ENCODE peak calls at places on chromosome 22, in five cellular contexts. U, Q, L, J and Z are unnamed samples. For H3K9me3, the result is how much of the 10 kb centered on the place peaks cover.

GRCh38 chr22:43293661-43294392 is 49.3 kb downstream of the SCUBE1 start:
- DNase-seq in U (peak), Q (no peak), L (no peak), J (no peak), Z (peak)

GRCh38 chr22:45585437-45585755 is 82.7 kb downstream of the FBLN1 start:
- DNase-seq in U (peak), Q (peak), L (no peak), J (no peak), Z (no peak)

GRCh38 chr22:32354360-32355351 is 3.0 kb upstream of the RFPL3 start:
- DNase-seq in U (peak), Q (no peak), L (no peak), J (no peak), Z (no peak)

GRCh38 chr22:30301995-30302809 is 12.9 kb upstream of the CASTOR1 start:
- DNase-seq in U (peak), Q (peak), L (peak), J (peak), Z (no peak)

GRCh38 chr22:33851985-33852384 is 68.3 kb downstream of the LARGE1 start:
- DNase-seq in U (no peak), Q (no peak), L (no peak), J (no peak), Z (no peak)

GRCh38 chr22:34281738-34282137 is 361.5 kb upstream of the LARGE1 start:
- DNase-seq in U (no peak), Q (no peak), L (no peak), J (no peak), Z (no peak)

GRCh38 chr22:17369553-17370035 is 334 bp downstream of the CECR2 start:
- DNase-seq in U (no peak), Q (peak), L (peak), J (peak), Z (peak)

GRCh38 chr22:30335236-30335635 is 8.5 kb upstream of the TBC1D10A start:
- DNase-seq in U (no peak), Q (no peak), L (no peak), J (no peak), Z (no peak)

GRCh38 chr22:47408409-47408808 is 646.0 kb downstream of the TBC1D22A start:
- DNase-seq in U (no peak), Q (no peak), L (no peak), J (no peak), Z (no peak)

GRCh38 chr22:47407626-47408025 is 645.2 kb downstream of the TBC1D22A start:
- DNase-seq in U (no peak), Q (no peak), L (no peak), J (no peak), Z (no peak)

GRCh38 chr22:47406896-47407295 is 644.4 kb downstream of the TBC1D22A start:
- DNase-seq in U (no peak), Q (no peak), L (no peak), J (no peak), Z (no peak)

GRCh38 chr22:47411006-47411405 is 648.6 kb downstream of the TBC1D22A start:
- DNase-seq in U (no peak), Q (no peak), L (no peak), J (no peak), Z (no peak)

DNA sequence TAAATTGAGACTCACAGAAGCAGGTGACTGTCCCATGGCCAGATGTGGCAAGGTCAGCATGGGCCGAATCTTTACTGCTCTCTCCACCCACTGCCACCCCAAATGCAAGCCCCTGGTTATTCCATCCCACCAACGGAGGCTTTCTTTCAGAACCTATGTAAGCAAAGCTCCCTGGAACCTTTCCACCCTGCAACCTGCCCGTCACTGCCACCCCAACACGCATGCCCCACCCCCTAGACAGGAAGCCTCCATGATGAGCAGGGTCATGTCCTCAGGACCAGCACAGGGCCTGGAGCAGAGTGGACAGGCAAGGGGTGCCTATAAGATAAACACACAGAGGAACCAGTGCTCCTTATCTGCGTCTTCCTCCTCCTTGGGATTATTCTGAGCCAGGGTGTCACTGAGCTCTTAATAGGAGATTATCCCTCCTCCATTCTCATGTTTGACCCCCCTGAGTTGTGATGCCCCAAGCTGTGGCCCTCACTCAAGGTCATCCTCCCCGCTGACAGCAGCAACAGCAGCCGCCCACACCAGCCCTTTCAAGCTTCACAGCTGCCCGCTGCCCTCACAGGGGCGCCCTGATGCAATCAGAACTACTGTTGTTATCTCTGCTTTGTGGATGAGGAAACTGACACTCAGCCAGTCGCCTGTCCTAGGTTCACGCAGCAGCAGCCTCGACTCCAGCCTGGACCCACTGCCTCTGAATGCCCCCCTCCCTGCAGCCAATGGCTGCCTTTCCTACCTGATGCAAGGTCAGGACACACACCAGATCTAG is 647.2 kb downstream of the TBC1D22A start:
- DNase-seq in U (no peak), Q (no peak), L (no peak), J (no peak), Z (no peak)
- H3K9me3 ChIP-seq in U (under half), Q (under half), L (under half), J (under half), Z (under half)

GRCh38 chr22:49850959-49851815 is 2.5 kb upstream of the ZBED4 start:
- DNase-seq in U (no peak), Q (peak), L (no peak), J (no peak), Z (no peak)

GRCh38 chr22:49849161-49850020 is 4.3 kb upstream of the ZBED4 start:
- DNase-seq in U (no peak), Q (peak), L (no peak), J (no peak), Z (no peak)

GRCh38 chr22:49847751-49848689 is 5.6 kb upstream of the ZBED4 start:
- DNase-seq in U (no peak), Q (peak), L (peak), J (peak), Z (no peak)

GRCh38 chr22:49848690-49849160 is 4.9 kb upstream of the ZBED4 start:
- DNase-seq in U (no peak), Q (no peak), L (no peak), J (no peak), Z (no peak)

GRCh38 chr22:49850021-49850911 is 3.4 kb upstream of the ZBED4 start:
- DNase-seq in U (no peak), Q (peak), L (no peak), J (no peak), Z (no peak)
- H3K4me3 ChIP-seq in U (no peak), Q (no peak), L (no peak), J (peak), Z (no peak)

GRCh38 chr22:48362736-48363404 is 1464.8 kb downstream of the BRD1 start:
- DNase-seq in U (no peak), Q (no peak), L (no peak), J (no peak), Z (no peak)
- H3K9me3 ChIP-seq in U (half or more), Q (under half), L (under half), J (under half), Z (under half)

GRCh38 chr22:49948958-49949913 is 11.3 kb upstream of the PIM3 start:
- DNase-seq in U (no peak), Q (no peak), L (peak), J (no peak), Z (no peak)

GRCh38 chr22:49948573-49948957 is 12.0 kb upstream of the PIM3 start:
- DNase-seq in U (no peak), Q (no peak), L (no peak), J (no peak), Z (no peak)

GRCh38 chr22:49946612-49947295 is 13.8 kb upstream of the PIM3 start:
- DNase-seq in U (no peak), Q (no peak), L (no peak), J (no peak), Z (no peak)

GRCh38 chr22:49947296-49947622 is 13.3 kb upstream of the PIM3 start:
- DNase-seq in U (no peak), Q (no peak), L (no peak), J (no peak), Z (no peak)

DNA sequence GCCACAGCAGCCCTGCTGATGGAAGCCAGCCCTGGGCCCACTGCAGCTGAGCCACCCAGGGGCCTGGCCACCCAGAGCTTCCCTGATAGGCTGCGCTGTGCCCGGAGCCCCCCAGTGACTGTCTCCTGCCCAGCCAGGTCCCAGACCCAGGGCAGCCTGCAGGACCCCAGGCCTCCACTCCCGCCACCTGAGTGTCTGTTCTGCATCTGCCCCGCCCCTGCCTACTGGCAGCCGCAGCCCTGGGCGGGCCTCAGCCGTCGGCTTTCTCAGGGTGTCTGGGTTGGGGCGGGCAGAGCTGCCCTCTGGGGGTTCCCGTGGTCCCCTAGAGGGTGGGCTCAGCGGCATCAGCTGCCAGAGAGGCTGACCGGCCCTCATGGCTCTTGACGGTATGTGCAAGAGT is 12.5 kb upstream of the PIM3 start:
- DNase-seq in U (no peak), Q (no peak), L (no peak), J (no peak), Z (no peak)
- H3K4me3 ChIP-seq in U (no peak), Q (no peak), L (peak), J (no peak), Z (no peak)